ENCODE peak calls at places on chromosome 18, in four cellular contexts. One of them, this sample, is unnamed.

GRCh38 chr18:63342206-63342605 is 22.6 kb upstream of the BCL2 start:
- DNase-seq in A549: peak
- DNase-seq in GM12878: no peak
- DNase-seq in K562: peak
- DNase-seq in this sample: peak

GRCh38 chr18:43931439-43931838 is 654.1 kb upstream of the SYT4 start:
- DNase-seq in A549: no peak
- DNase-seq in GM12878: no peak
- DNase-seq in K562: no peak
- DNase-seq in this sample: no peak

GRCh38 chr18:6221602-6222014 is 193.1 kb downstream of the L3MBTL4 start:
- DNase-seq in A549: no peak
- DNase-seq in GM12878: no peak
- DNase-seq in K562: no peak
- DNase-seq in this sample: no peak

GRCh38 chr18:22391571-22392359 is 25.9 kb downstream of the CTAGE1 start:
- DNase-seq in A549: peak
- DNase-seq in GM12878: no peak
- DNase-seq in K562: no peak
- DNase-seq in this sample: peak

GRCh38 chr18:79872852-79873444 is 75.2 kb downstream of the KCNG2 start:
- DNase-seq in A549: no peak
- DNase-seq in GM12878: no peak
- DNase-seq in K562: no peak
- DNase-seq in this sample: no peak

GRCh38 chr18:210780-211179 is 52.4 kb downstream of the USP14 start:
- DNase-seq in A549: no peak
- DNase-seq in GM12878: no peak
- DNase-seq in K562: no peak
- DNase-seq in this sample: no peak

GRCh38 chr18:42045346-42045745 is 90.3 kb downstream of the PIK3C3 start:
- DNase-seq in A549: no peak
- DNase-seq in GM12878: no peak
- DNase-seq in K562: no peak
- DNase-seq in this sample: peak

GRCh38 chr18:23115683-23116096 is 19.6 kb upstream of the CABLES1 start:
- DNase-seq in A549: peak
- DNase-seq in GM12878: no peak
- DNase-seq in K562: no peak
- DNase-seq in this sample: peak

GRCh38 chr18:44826418-44827259 is 146.0 kb downstream of the SETBP1 start:
- DNase-seq in A549: peak
- DNase-seq in GM12878: no peak
- DNase-seq in K562: no peak
- DNase-seq in this sample: peak

GRCh38 chr18:44896817-44897216 is 216.1 kb downstream of the SETBP1 start:
- DNase-seq in A549: no peak
- DNase-seq in GM12878: no peak
- DNase-seq in K562: no peak
- DNase-seq in this sample: no peak

GRCh38 chr18:78773303-78773755 is 206.3 kb upstream of the SALL3 start:
- DNase-seq in A549: no peak
- DNase-seq in GM12878: no peak
- DNase-seq in K562: no peak
- DNase-seq in this sample: no peak

GRCh38 chr18:4196358-4196757 is 258.7 kb downstream of the DLGAP1 start:
- DNase-seq in A549: no peak
- DNase-seq in GM12878: no peak
- DNase-seq in K562: no peak
- DNase-seq in this sample: no peak
- TF ChIP-seq ELK1 in A549: no peak
- TF ChIP-seq ELK1 in GM12878: no peak
- TF ChIP-seq ELK1 in K562: no peak
- TF ChIP-seq ELK1 in this sample: no peak

GRCh38 chr18:73511751-73512525 is 635.7 kb downstream of the FBXO15 start:
- DNase-seq in A549: no peak
- DNase-seq in GM12878: no peak
- DNase-seq in K562: no peak
- DNase-seq in this sample: peak

GRCh38 chr18:73514449-73514848 is 633.2 kb downstream of the FBXO15 start:
- DNase-seq in A549: no peak
- DNase-seq in GM12878: no peak
- DNase-seq in K562: no peak
- DNase-seq in this sample: no peak

DNA sequence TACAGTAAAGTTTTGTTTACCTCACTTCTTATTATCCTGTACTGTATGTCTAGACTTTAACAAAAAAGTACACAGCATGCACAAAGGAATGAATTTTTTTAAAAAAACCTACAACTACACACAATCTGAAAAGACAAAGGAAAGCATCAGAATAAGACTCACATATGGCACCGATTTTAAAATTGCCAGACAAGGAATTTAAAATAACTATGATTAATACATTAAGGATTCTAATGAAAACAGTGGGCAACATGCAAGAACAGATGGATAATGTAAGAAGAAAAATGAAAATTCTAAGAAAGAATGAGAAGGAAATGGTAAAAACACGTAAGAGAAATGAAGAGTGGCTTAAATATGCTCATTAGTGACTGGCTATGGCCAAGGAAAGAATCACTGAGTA is 638.2 kb downstream of the FBXO15 start:
- DNase-seq in A549: no peak
- DNase-seq in GM12878: no peak
- DNase-seq in K562: no peak
- DNase-seq in this sample: peak
- H3K4me2 ChIP-seq in A549: no peak
- H3K4me2 ChIP-seq in GM12878: no peak
- H3K4me2 ChIP-seq in K562: no peak
- H3K4me2 ChIP-seq in this sample: no peak

GRCh38 chr18:53991805-53992204 is 232.7 kb downstream of the MBD2 start:
- DNase-seq in A549: no peak
- DNase-seq in GM12878: no peak
- DNase-seq in K562: no peak
- DNase-seq in this sample: no peak
- TF ChIP-seq RAD21 in A549: no peak
- TF ChIP-seq RAD21 in GM12878: no peak
- TF ChIP-seq RAD21 in K562: no peak
- TF ChIP-seq RAD21 in this sample: no peak

GRCh38 chr18:25235648-25236047 is 116.3 kb downstream of the ZNF521 start:
- DNase-seq in A549: no peak
- DNase-seq in GM12878: no peak
- DNase-seq in K562: no peak
- DNase-seq in this sample: no peak
- TF ChIP-seq ELK1 in A549: no peak
- TF ChIP-seq ELK1 in GM12878: no peak
- TF ChIP-seq ELK1 in K562: no peak
- TF ChIP-seq ELK1 in this sample: no peak

GRCh38 chr18:61159246-61159645 is 174.0 kb upstream of the CDH20 start:
- DNase-seq in A549: no peak
- DNase-seq in GM12878: no peak
- DNase-seq in K562: no peak
- DNase-seq in this sample: no peak
- H3K4me2 ChIP-seq in A549: no peak
- H3K4me2 ChIP-seq in GM12878: no peak
- H3K4me2 ChIP-seq in K562: no peak
- H3K4me2 ChIP-seq in this sample: no peak

GRCh38 chr18:59837586-59837985 is 62.2 kb upstream of the PMAIP1 start:
- DNase-seq in A549: peak
- DNase-seq in GM12878: peak
- DNase-seq in K562: peak
- DNase-seq in this sample: peak
- TF ChIP-seq RAD21 in A549: peak
- TF ChIP-seq RAD21 in GM12878: peak
- TF ChIP-seq RAD21 in K562: peak
- TF ChIP-seq RAD21 in this sample: peak

DNA sequence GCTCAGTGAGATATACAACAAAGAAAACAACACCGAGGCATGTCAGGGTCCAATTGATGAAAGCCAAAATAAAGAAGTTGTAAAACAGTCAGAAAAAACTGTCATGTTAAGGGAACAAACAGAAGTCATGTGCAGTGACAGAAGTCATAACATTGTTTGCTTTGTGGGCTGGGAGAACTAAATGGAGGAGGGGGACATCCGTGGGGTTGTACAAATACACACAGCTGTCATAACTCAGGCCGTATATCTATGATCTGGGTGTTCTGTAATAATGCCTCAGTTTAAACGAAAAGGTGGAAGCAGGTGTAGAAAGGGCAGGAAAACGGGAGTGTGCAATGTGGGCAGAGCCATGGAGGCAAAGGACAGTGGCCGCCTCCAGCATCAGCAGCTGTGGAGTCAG is 27.3 kb downstream of the TIMM21 start:
- DNase-seq in A549: no peak
- DNase-seq in GM12878: no peak
- DNase-seq in K562: no peak
- DNase-seq in this sample: no peak
- TF ChIP-seq ELK1 in A549: no peak
- TF ChIP-seq ELK1 in GM12878: no peak
- TF ChIP-seq ELK1 in K562: no peak
- TF ChIP-seq ELK1 in this sample: no peak